ENCODE peak calls at places on chromosomes 4 and X, in six cellular contexts. One of them, this sample, is unnamed.

GRCh38 chr4:2009651-2010233 is 968 bp upstream of the NELFA start:
- DNase-seq in RWPE1: peak; percentile 55
- DNase-seq in GM12865: peak; percentile 68
- DNase-seq in AG04450: no peak
- DNase-seq in lower leg skin: peak; percentile 36
- DNase-seq in fibroblast of mammary gland: peak; percentile 48
- DNase-seq in this sample: peak; percentile 61

GRCh38 chr4:5815641-5816040 is 77.2 kb downstream of the CRMP1 start:
- DNase-seq in fibroblast of mammary gland: no peak
- DNase-seq in GM12865: no peak
- DNase-seq in lower leg skin: no peak
- DNase-seq in RWPE1: no peak
- DNase-seq in AG04450: no peak
- DNase-seq in this sample: no peak

GRCh38 chrX:19751068-19751467 is 136.3 kb downstream of the SH3KBP1 start:
- DNase-seq in RWPE1: no peak
- DNase-seq in AG04450: no peak
- DNase-seq in GM12865: no peak
- DNase-seq in fibroblast of mammary gland: no peak
- DNase-seq in lower leg skin: no peak
- DNase-seq in this sample: no peak

GRCh38 chrX:45781901-45782553 is 581.4 kb upstream of the DIPK2B start:
- DNase-seq in GM12865: no peak
- DNase-seq in AG04450: peak; percentile 39
- DNase-seq in lower leg skin: no peak
- DNase-seq in fibroblast of mammary gland: peak; percentile 86
- DNase-seq in RWPE1: no peak
- DNase-seq in this sample: no peak

GRCh38 chr4:8097141-8097541 is 61.5 kb downstream of the ABLIM2 start:
- DNase-seq in RWPE1: no peak
- DNase-seq in AG04450: no peak
- DNase-seq in lower leg skin: no peak
- DNase-seq in fibroblast of mammary gland: no peak
- DNase-seq in GM12865: no peak
- DNase-seq in this sample: no peak

GRCh38 chr4:48777739-48778138 is 2.3 kb downstream of the FRYL start:
- DNase-seq in fibroblast of mammary gland: no peak
- DNase-seq in GM12865: no peak
- DNase-seq in lower leg skin: no peak
- DNase-seq in AG04450: no peak
- DNase-seq in RWPE1: no peak
- DNase-seq in this sample: no peak

GRCh38 chrX:17464196-17464595 is 89.2 kb downstream of the NHS start:
- DNase-seq in fibroblast of mammary gland: peak; percentile 70
- DNase-seq in AG04450: no peak
- DNase-seq in lower leg skin: no peak
- DNase-seq in RWPE1: peak; percentile 1
- DNase-seq in GM12865: no peak
- DNase-seq in this sample: no peak

GRCh38 chr4:71389149-71389840 is 50.5 kb downstream of the SLC4A4 start:
- DNase-seq in GM12865: no peak
- DNase-seq in RWPE1: no peak
- DNase-seq in fibroblast of mammary gland: no peak
- DNase-seq in lower leg skin: no peak
- DNase-seq in AG04450: peak; percentile 46
- DNase-seq in this sample: no peak

GRCh38 chrX:136030357-136031225 is 45.4 kb downstream of the SLC9A6 start:
- DNase-seq in lower leg skin: peak; percentile 21
- DNase-seq in RWPE1: no peak
- DNase-seq in GM12865: no peak
- DNase-seq in AG04450: no peak
- DNase-seq in fibroblast of mammary gland: peak; percentile 63
- DNase-seq in this sample: no peak

GRCh38 chr4:26317766-26318165 is 3.0 kb upstream of the RBPJ start:
- DNase-seq in GM12865: no peak
- DNase-seq in RWPE1: no peak
- DNase-seq in AG04450: no peak
- DNase-seq in fibroblast of mammary gland: no peak
- DNase-seq in lower leg skin: no peak
- DNase-seq in this sample: no peak

GRCh38 chrX:110806145-110806544 is 10.5 kb upstream of the CHRDL1 start:
- DNase-seq in GM12865: no peak
- DNase-seq in RWPE1: no peak
- DNase-seq in lower leg skin: no peak
- DNase-seq in fibroblast of mammary gland: peak; percentile 53
- DNase-seq in AG04450: no peak
- DNase-seq in this sample: no peak

GRCh38 chrX:23789386-23790146 is 6.6 kb downstream of the SAT1 start:
- DNase-seq in lower leg skin: no peak
- DNase-seq in AG04450: no peak
- DNase-seq in GM12865: no peak
- DNase-seq in RWPE1: no peak
- DNase-seq in fibroblast of mammary gland: no peak
- DNase-seq in this sample: no peak

GRCh38 chr4:150411527-150411926 is 170.4 kb upstream of the MAB21L2 start:
- DNase-seq in AG04450: no peak
- DNase-seq in lower leg skin: no peak
- DNase-seq in GM12865: no peak
- DNase-seq in fibroblast of mammary gland: no peak
- DNase-seq in RWPE1: no peak
- DNase-seq in this sample: no peak

GRCh38 chr4:152870605-152871004 is 65.5 kb upstream of the FHDC1 start:
- DNase-seq in AG04450: no peak
- DNase-seq in GM12865: no peak
- DNase-seq in RWPE1: no peak
- DNase-seq in fibroblast of mammary gland: no peak
- DNase-seq in lower leg skin: no peak
- DNase-seq in this sample: no peak

GRCh38 chr4:6732441-6733357 is 16.7 kb downstream of the BLOC1S4 start:
- DNase-seq in fibroblast of mammary gland: peak; percentile 91
- DNase-seq in AG04450: peak; percentile 86
- DNase-seq in RWPE1: peak; percentile 67
- DNase-seq in lower leg skin: no peak
- DNase-seq in GM12865: no peak
- DNase-seq in this sample: no peak

GRCh38 chrX:101602077-101602476 is 15.7 kb downstream of the ARMCX6 start:
- DNase-seq in fibroblast of mammary gland: peak; percentile 77
- DNase-seq in GM12865: no peak
- DNase-seq in RWPE1: no peak
- DNase-seq in AG04450: no peak
- DNase-seq in lower leg skin: no peak
- DNase-seq in this sample: no peak

GRCh38 chr4:112287258-112287873 is 1.7 kb upstream of the TIFA start:
- DNase-seq in AG04450: no peak
- DNase-seq in fibroblast of mammary gland: no peak
- DNase-seq in RWPE1: no peak
- DNase-seq in lower leg skin: no peak
- DNase-seq in GM12865: peak; percentile 92
- DNase-seq in this sample: no peak

GRCh38 chrX:27675493-27675892 is 85.3 kb downstream of the DCAF8L2 start:
- DNase-seq in lower leg skin: no peak
- DNase-seq in AG04450: no peak
- DNase-seq in GM12865: no peak
- DNase-seq in fibroblast of mammary gland: peak; percentile 22
- DNase-seq in RWPE1: peak; percentile 53
- DNase-seq in this sample: no peak

GRCh38 chrX:19888419-19888879 is 1.0 kb upstream of the SH3KBP1 start:
- DNase-seq in fibroblast of mammary gland: peak; percentile 74
- DNase-seq in RWPE1: peak; percentile 67
- DNase-seq in GM12865: peak; percentile 65
- DNase-seq in AG04450: peak; percentile 36
- DNase-seq in lower leg skin: peak; percentile 21
- DNase-seq in this sample: no peak

GRCh38 chrX:135931644-135932487 is 38.4 kb downstream of the SAGE1 start:
- DNase-seq in lower leg skin: no peak
- DNase-seq in fibroblast of mammary gland: peak; percentile 45
- DNase-seq in AG04450: no peak
- DNase-seq in RWPE1: peak; percentile 13
- DNase-seq in GM12865: peak; percentile 43
- DNase-seq in this sample: peak; percentile 28

GRCh38 chrX:10050481-10050880 is 83.3 kb downstream of the CLDN34 start:
- DNase-seq in GM12865: no peak
- DNase-seq in fibroblast of mammary gland: no peak
- DNase-seq in AG04450: no peak
- DNase-seq in lower leg skin: no peak
- DNase-seq in RWPE1: no peak
- DNase-seq in this sample: no peak

GRCh38 chr4:147157860-147158701 is 212.4 kb upstream of the TTC29 start:
- DNase-seq in fibroblast of mammary gland: peak; percentile 14
- DNase-seq in RWPE1: peak; percentile 16
- DNase-seq in GM12865: no peak
- DNase-seq in AG04450: no peak
- DNase-seq in lower leg skin: no peak
- DNase-seq in this sample: peak; percentile 33

GRCh38 chr4:177809786-177810185 is 367.5 kb upstream of the AGA start:
- DNase-seq in GM12865: no peak
- DNase-seq in fibroblast of mammary gland: no peak
- DNase-seq in lower leg skin: no peak
- DNase-seq in AG04450: no peak
- DNase-seq in RWPE1: no peak
- DNase-seq in this sample: no peak

DNA sequence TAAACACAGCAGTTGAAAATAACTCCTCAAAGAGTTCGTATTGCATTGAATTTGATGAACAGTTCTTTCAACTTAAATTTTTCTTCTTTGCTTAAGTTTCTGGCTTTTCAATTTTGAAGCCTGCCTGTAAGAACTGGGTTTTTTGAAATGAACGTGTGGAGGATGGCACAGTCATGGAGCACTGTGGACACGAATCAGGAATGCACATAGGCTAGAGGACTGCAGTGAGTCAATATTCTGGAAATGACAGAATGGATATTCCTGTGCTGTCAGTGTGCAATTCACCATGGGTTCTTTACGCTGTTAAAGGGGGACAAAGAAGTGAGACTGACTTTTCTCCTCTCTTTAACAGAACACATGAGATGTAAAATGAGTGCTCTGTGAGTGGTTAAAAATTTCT is 368.0 kb upstream of the AGA start:
- DNase-seq in fibroblast of mammary gland: no peak
- DNase-seq in RWPE1: no peak
- DNase-seq in AG04450: no peak
- DNase-seq in GM12865: no peak
- DNase-seq in lower leg skin: no peak
- DNase-seq in this sample: no peak
- TF ChIP-seq CTCF in fibroblast of mammary gland: no peak
- TF ChIP-seq CTCF in RWPE1: no peak
- TF ChIP-seq CTCF in AG04450: no peak
- TF ChIP-seq CTCF in GM12865: no peak
- TF ChIP-seq CTCF in lower leg skin: no peak
- TF ChIP-seq CTCF in this sample: no peak

GRCh38 chrX:47723689-47724088 is 64.7 kb upstream of the UXT start:
- DNase-seq in fibroblast of mammary gland: no peak
- DNase-seq in AG04450: no peak
- DNase-seq in lower leg skin: no peak
- DNase-seq in RWPE1: no peak
- DNase-seq in GM12865: peak; percentile 2
- DNase-seq in this sample: no peak
- TF ChIP-seq CTCF in fibroblast of mammary gland: no peak
- TF ChIP-seq CTCF in AG04450: no peak
- TF ChIP-seq CTCF in lower leg skin: no peak
- TF ChIP-seq CTCF in RWPE1: no peak
- TF ChIP-seq CTCF in GM12865: peak; percentile 11
- TF ChIP-seq CTCF in this sample: no peak

DNA sequence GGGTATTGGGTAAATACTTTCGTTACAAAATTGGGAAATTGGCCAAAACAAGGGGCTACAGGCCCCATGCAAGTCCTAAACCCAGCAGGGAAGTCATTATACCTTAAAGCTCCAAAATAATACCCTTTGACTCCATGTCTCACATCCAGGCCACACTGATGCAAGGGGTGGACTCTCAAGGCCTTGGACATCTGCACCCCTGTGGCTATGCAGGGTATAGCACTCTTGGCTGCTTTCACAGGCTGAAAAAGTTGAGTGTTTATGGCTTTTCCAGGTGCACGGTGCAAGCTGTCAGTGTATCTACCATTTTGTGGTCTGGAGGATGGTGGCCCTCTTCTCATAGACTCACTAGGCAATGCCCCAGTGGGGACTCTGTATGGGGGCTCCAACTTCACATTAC is 326.5 kb downstream of the TEX13C start:
- DNase-seq in GM12865: no peak
- DNase-seq in RWPE1: no peak
- DNase-seq in fibroblast of mammary gland: no peak
- DNase-seq in AG04450: no peak
- DNase-seq in lower leg skin: no peak
- DNase-seq in this sample: no peak
- TF ChIP-seq CTCF in GM12865: peak; percentile 18
- TF ChIP-seq CTCF in RWPE1: no peak
- TF ChIP-seq CTCF in fibroblast of mammary gland: no peak
- TF ChIP-seq CTCF in AG04450: no peak
- TF ChIP-seq CTCF in lower leg skin: no peak
- TF ChIP-seq CTCF in this sample: peak; percentile 29

GRCh38 chr4:85515701-85516100 is 40.8 kb downstream of the ARHGAP24 start:
- DNase-seq in AG04450: no peak
- DNase-seq in lower leg skin: no peak
- DNase-seq in GM12865: no peak
- DNase-seq in fibroblast of mammary gland: no peak
- DNase-seq in RWPE1: no peak
- DNase-seq in this sample: no peak
- TF ChIP-seq CTCF in AG04450: no peak
- TF ChIP-seq CTCF in lower leg skin: no peak
- TF ChIP-seq CTCF in GM12865: no peak
- TF ChIP-seq CTCF in fibroblast of mammary gland: no peak
- TF ChIP-seq CTCF in RWPE1: no peak
- TF ChIP-seq CTCF in this sample: no peak

DNA sequence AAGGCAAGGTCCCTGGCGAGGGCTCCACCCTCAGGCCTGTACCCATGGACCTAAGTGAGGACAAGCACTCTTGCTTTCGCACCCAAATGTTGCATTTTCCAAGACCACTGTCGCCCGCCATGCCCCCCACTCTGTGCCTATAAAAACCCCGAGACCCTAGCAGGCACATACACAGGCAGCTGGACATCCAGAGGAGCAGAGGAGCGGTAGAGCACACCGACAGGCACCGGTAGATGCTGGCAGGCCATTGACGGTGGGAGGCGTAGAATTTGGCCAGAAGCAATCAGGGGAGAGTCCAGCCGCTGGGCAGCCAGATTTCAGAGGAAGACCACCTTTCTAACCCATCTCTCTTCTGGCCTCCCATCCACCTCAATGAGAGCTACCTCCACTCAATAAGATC is 715.2 kb upstream of the AADAT start:
- DNase-seq in GM12865: no peak
- DNase-seq in AG04450: no peak
- DNase-seq in lower leg skin: no peak
- DNase-seq in RWPE1: no peak
- DNase-seq in fibroblast of mammary gland: no peak
- DNase-seq in this sample: no peak
- TF ChIP-seq CTCF in GM12865: no peak
- TF ChIP-seq CTCF in AG04450: no peak
- TF ChIP-seq CTCF in lower leg skin: no peak
- TF ChIP-seq CTCF in RWPE1: no peak
- TF ChIP-seq CTCF in fibroblast of mammary gland: no peak
- TF ChIP-seq CTCF in this sample: no peak

GRCh38 chrX:42290608-42291007 is 367.3 kb upstream of the CASK start:
- DNase-seq in AG04450: no peak
- DNase-seq in fibroblast of mammary gland: peak; percentile 6
- DNase-seq in lower leg skin: no peak
- DNase-seq in GM12865: peak; percentile 9
- DNase-seq in RWPE1: no peak
- DNase-seq in this sample: no peak
- TF ChIP-seq CTCF in AG04450: no peak
- TF ChIP-seq CTCF in fibroblast of mammary gland: peak; percentile 20
- TF ChIP-seq CTCF in lower leg skin: no peak
- TF ChIP-seq CTCF in GM12865: peak; percentile 19
- TF ChIP-seq CTCF in RWPE1: no peak
- TF ChIP-seq CTCF in this sample: no peak